ENCODE peak calls at places on chromosomes 11 and 22, in nine cellular contexts. Q, C, I, L, X, W, V, U and S are unnamed samples. For H3K27me3 and H3K36me3, the result is how much of the 10 kb centered on the place peaks cover.

GRCh38 chr22:28019881-28020861 is 101.1 kb upstream of the PITPNB start:
- DNase-seq in W (peak), I (peak), Q (peak), C (peak), V (peak), L (peak), X (peak), U (peak), S (peak)

GRCh38 chr11:12677131-12677530 is 2.9 kb downstream of the TEAD1 start:
- DNase-seq in U (no peak), V (no peak), Q (no peak), C (no peak), X (no peak), I (peak), W (no peak), L (no peak), S (no peak)

GRCh38 chr11:36510567-36511020 is 522 bp upstream of the TRAF6 start:
- DNase-seq in V (no peak), L (no peak), I (no peak), U (peak), Q (no peak), W (no peak), C (no peak), X (no peak), S (peak)

GRCh38 chr11:108388576-108388975 is 78.8 kb downstream of the C11orf65 start:
- DNase-seq in L (no peak), I (no peak), W (no peak), Q (no peak), C (no peak), V (no peak), U (no peak), X (no peak), S (no peak)

GRCh38 chr11:107819361-107820014 is 39.1 kb downstream of the SLC35F2 start:
- DNase-seq in W (peak), V (no peak), Q (no peak), C (no peak), I (no peak), L (no peak), U (peak), X (no peak), S (no peak)

GRCh38 chr11:43953521-43953920 is 11.1 kb downstream of the C11orf96 start:
- DNase-seq in C (no peak), W (no peak), X (no peak), L (no peak), U (no peak), Q (no peak), V (no peak), I (no peak), S (no peak)

GRCh38 chr11:114262681-114263509 is 33.3 kb upstream of the NNMT start:
- DNase-seq in I (peak), U (peak), W (peak), C (peak), X (no peak), Q (no peak), V (no peak), L (no peak), S (peak)

GRCh38 chr11:89491141-89491690 is at the start of gene NOX4:
- DNase-seq in X (peak), W (peak), I (peak), Q (peak), C (no peak), V (no peak), L (peak), U (peak), S (peak)

GRCh38 chr11:69700278-69701140 is 3.3 kb downstream of the FGF19 start:
- DNase-seq in L (peak), C (no peak), V (peak), W (peak), X (peak), U (peak), Q (peak), I (peak), S (peak)

GRCh38 chr22:32311551-32312071 is 46.1 kb upstream of the RFPL3 start:
- DNase-seq in C (no peak), U (no peak), V (no peak), W (no peak), X (no peak), Q (no peak), L (no peak), I (no peak), S (no peak)

GRCh38 chr11:59224419-59224928 is 11.7 kb upstream of the MPEG1 start:
- DNase-seq in V (no peak), U (no peak), C (no peak), L (no peak), Q (no peak), X (no peak), I (no peak), W (no peak), S (no peak)

GRCh38 chr11:109696191-109696897 is 274.4 kb downstream of the C11orf87 start:
- DNase-seq in L (peak), U (peak), W (peak), X (no peak), V (no peak), C (no peak), Q (no peak), I (no peak), S (no peak)

GRCh38 chr11:27950339-27950738 is 157.6 kb downstream of the KIF18A start:
- DNase-seq in L (no peak), X (no peak), U (no peak), W (no peak), Q (no peak), C (no peak), I (no peak), V (no peak), S (no peak)

GRCh38 chr11:133946541-133947297 is 10.0 kb downstream of the IGSF9B start:
- DNase-seq in V (no peak), C (peak), Q (peak), X (peak), W (no peak), L (peak), I (peak), U (no peak), S (peak)

GRCh38 chr22:36562261-36562835 is 33.4 kb upstream of the EIF3D start:
- DNase-seq in I (no peak), Q (no peak), V (no peak), W (peak), L (no peak), U (peak), X (no peak), C (no peak), S (peak)

GRCh38 chr11:119529063-119529845 is 106.3 kb upstream of the THY1 start:
- DNase-seq in V (no peak), X (no peak), U (no peak), C (no peak), W (no peak), L (peak), Q (peak), I (no peak), S (no peak)

GRCh38 chr22:32281092-32281491 is 25.9 kb upstream of the SLC5A4 start:
- DNase-seq in L (no peak), W (peak), Q (no peak), V (no peak), C (no peak), X (no peak), U (no peak), I (no peak), S (no peak)

GRCh38 chr22:50720861-50721844 is 16.9 kb upstream of the ACR start:
- DNase-seq in C (no peak), L (no peak), W (no peak), Q (no peak), V (no peak), U (no peak), X (peak), I (peak), S (peak)
- H3K27me3 ChIP-seq in C (under half), L (under half), W (under half), Q (under half), V (under half), U (under half), X (under half), I (half or more), S (under half)

GRCh38 chr11:62443390-62444201 is 24.8 kb downstream of the SCGB1A1 start:
- DNase-seq in X (no peak), I (no peak), L (no peak), V (no peak), C (no peak), Q (peak), U (no peak), W (no peak), S (no peak)
- H3K4me3 ChIP-seq in X (peak), I (no peak), L (peak), V (no peak), C (no peak), Q (peak), U (no peak), W (peak), S (no peak)

GRCh38 chr11:47318166-47318565 is 34.3 kb downstream of the MYBPC3 start:
- DNase-seq in V (no peak), U (no peak), X (no peak), C (no peak), Q (no peak), W (no peak), I (no peak), L (no peak), S (no peak)

GRCh38 chr11:47314992-47315391 is 37.5 kb downstream of the MYBPC3 start:
- DNase-seq in X (no peak), U (peak), W (no peak), Q (peak), I (no peak), V (no peak), C (no peak), L (no peak), S (no peak)

DNA sequence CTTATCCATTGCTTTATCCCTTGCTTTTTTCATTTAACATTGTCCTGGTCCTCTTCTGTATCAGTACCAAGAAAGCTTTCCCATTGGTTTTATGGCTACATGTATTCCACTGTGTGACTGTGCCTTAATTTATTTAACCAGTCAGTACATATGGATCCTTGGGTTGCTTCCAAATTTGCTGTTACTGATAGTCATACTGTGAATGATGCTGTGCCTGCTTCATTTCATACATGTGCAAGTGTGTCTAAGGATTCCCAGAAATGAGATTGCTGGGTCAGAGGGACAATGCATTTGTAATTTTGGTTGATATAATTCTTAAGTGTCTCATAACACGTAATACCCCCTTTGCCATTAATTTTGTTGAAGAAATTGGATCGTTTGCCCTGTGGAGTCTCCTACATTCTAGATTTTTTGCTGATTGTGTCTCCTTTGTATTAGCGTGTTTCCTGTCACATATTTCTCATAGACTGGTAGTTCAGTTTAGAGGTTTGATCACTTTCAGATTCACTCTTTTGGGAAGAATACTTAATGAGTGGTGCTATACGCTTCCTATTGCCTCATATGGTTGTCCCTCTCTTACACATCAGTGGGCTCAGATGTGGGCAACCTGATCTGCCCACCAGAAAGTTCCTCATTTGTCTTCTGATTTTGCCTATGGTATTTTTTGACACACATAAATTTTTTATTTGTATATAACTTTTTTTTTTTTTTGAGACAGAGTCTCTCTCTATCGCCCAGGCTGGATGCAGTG is 35.2 kb downstream of the MYBPC3 start:
- DNase-seq in L (no peak), Q (no peak), U (no peak), W (no peak), I (no peak), C (no peak), X (no peak), V (no peak), S (no peak)
- H3K36me3 ChIP-seq in L (half or more), Q (half or more), U (under half), W (under half), I (under half), C (under half), X (under half), V (under half), S (under half)

DNA sequence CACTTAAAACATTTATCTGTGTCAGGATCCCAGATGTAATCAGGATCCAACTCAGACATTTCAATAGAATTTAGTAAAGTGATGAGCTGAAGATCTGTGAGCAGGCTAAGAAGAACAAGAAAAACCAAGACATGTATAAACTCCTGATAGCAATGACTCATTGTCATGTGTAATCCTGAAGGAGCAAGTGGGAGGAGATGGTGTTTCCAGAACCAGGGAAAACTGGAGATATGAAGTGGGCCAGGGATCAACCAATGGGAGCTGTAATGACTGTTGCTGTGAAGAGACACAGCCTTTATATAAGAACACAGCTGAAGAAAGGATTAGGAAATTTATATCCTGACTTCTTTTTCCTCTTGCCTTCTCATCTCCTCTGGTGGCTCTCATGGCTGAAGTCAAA is 682.5 kb upstream of the ARHGAP42 start:
- DNase-seq in U (no peak), Q (no peak), L (no peak), I (no peak), W (peak), C (no peak), X (no peak), V (no peak), S (no peak)
- H3K27me3 ChIP-seq in U (under half), Q (under half), L (under half), I (under half), W (under half), C (under half), X (under half), V (under half), S (under half)

DNA sequence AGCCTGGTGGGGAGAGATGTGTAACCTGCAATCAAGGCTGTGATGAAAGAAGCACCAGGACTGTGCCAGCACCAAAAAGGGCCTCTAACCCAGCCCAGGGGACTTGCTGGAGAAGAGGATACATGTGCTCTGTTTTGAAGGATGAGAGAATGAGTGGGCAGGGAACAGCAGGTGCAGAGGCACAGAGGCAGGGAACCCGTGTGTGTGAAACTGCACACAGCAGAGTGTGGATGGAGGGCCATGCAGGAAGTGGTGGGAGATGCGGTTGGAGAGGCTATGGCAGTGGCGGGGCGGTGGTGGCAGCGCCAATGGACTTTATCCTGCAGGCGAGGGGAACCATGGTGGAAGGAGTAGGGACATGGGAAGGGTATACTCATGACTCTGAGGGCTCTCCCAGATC is 25.2 kb upstream of the LRRC32 start:
- DNase-seq in Q (no peak), V (no peak), X (no peak), U (no peak), I (no peak), L (no peak), C (no peak), W (no peak), S (no peak)
- H3K4me3 ChIP-seq in Q (no peak), V (no peak), X (no peak), U (no peak), I (no peak), L (no peak), C (no peak), W (no peak), S (no peak)

GRCh38 chr11:128463386-128463829 is 124.0 kb downstream of the ETS1 start:
- DNase-seq in Q (no peak), C (no peak), U (peak), I (no peak), X (peak), L (no peak), W (peak), V (no peak), S (no peak)
- H3K36me3 ChIP-seq in Q (under half), C (half or more), U (under half), I (under half), X (under half), L (half or more), W (half or more), V (under half), S (under half)